ENCODE peak calls at places on chromosomes 3 and 15, in five cellular contexts. O is astrocyte, Q is stomach, M is suprapubic skin, X is small intestine. K is an unnamed sample. For H3K4me1, the result is how much of the 10 kb centered on the place peaks cover.

GRCh38 chr3:26596325-26596724 is 26.2 kb upstream of the LRRC3B start:
- DNase-seq in X (no peak), M (no peak), Q (no peak), O (no peak), K (no peak)

GRCh38 chr3:148366743-148367410 is 330.8 kb upstream of the AGTR1 start:
- DNase-seq in X (no peak), O (no peak), Q (no peak), M (no peak), K (no peak)

GRCh38 chr3:124213641-124214040 is 221.7 kb upstream of the ROPN1 start:
- DNase-seq in Q (no peak), M (no peak), X (no peak), O (no peak), K (no peak)

GRCh38 chr15:59169337-59169736 is 37.3 kb upstream of the LDHAL6B start:
- DNase-seq in O (peak), M (no peak), Q (no peak), X (no peak), K (no peak)

GRCh38 chr15:50181983-50182232 is at the start of gene SLC27A2:
- DNase-seq in O (no peak), M (no peak), Q (peak), X (no peak), K (no peak)

GRCh38 chr3:120450914-120451669 is at the start of gene FSTL1:
- DNase-seq in Q (no peak), M (peak), X (no peak), O (peak), K (peak)

GRCh38 chr3:172159376-172159775 is 120.0 kb downstream of the FNDC3B start:
- DNase-seq in M (no peak), X (no peak), Q (no peak), O (peak), K (no peak)

GRCh38 chr3:32296251-32297204 is 58.0 kb downstream of the CMTM8 start:
- DNase-seq in M (peak), X (peak), Q (peak), O (peak), K (no peak)

GRCh38 chr3:70550723-70551319 is 238.4 kb upstream of the MDFIC2 start:
- DNase-seq in X (peak), O (peak), Q (peak), M (peak), K (peak)

GRCh38 chr3:10561942-10562565 is 56.7 kb upstream of the ATP2B2 start:
- DNase-seq in M (peak), X (no peak), Q (no peak), O (no peak), K (no peak)

GRCh38 chr3:101050866-101051265 is 57.6 kb upstream of the ABI3BP start:
- DNase-seq in Q (no peak), X (no peak), O (no peak), M (no peak), K (no peak)

GRCh38 chr3:196138927-196139680 is 57.2 kb upstream of the TFRC start:
- DNase-seq in M (no peak), Q (no peak), O (peak), X (no peak), K (peak)

GRCh38 chr15:35484231-35484945 is 61.6 kb downstream of the DPH6 start:
- DNase-seq in O (no peak), M (no peak), Q (no peak), X (no peak), K (no peak)

GRCh38 chr3:86554346-86554745 is 436.6 kb downstream of the VGLL3 start:
- DNase-seq in M (no peak), Q (no peak), O (no peak), X (no peak), K (no peak)

GRCh38 chr15:70494861-70495571 is 268.3 kb downstream of the UACA start:
- DNase-seq in Q (no peak), O (peak), M (no peak), X (no peak), K (no peak)

GRCh38 chr3:135581806-135582205 is 383.7 kb upstream of the PPP2R3A start:
- DNase-seq in X (no peak), M (no peak), O (no peak), Q (no peak), K (no peak)

GRCh38 chr3:44439499-44440295 is 37.8 kb downstream of the ZNF445 start:
- DNase-seq in O (peak), M (peak), Q (peak), X (peak), K (peak)

GRCh38 chr3:31170932-31171670 is 276.6 kb upstream of the GADL1 start:
- DNase-seq in Q (no peak), M (no peak), X (no peak), O (peak), K (no peak)

GRCh38 chr3:21158801-21159564 is 592.0 kb downstream of the ZNF385D start:
- DNase-seq in Q (no peak), X (no peak), M (no peak), O (peak), K (no peak)

GRCh38 chr3:151169700-151170224 is 33.3 kb downstream of the GPR171 start:
- DNase-seq in M (no peak), Q (no peak), X (no peak), O (peak), K (no peak)

GRCh38 chr15:91135201-91136130 is 35.4 kb downstream of the SV2B start:
- DNase-seq in Q (no peak), M (no peak), O (no peak), X (no peak), K (no peak)

GRCh38 chr15:70376929-70377691 is 279.4 kb upstream of the TLE3 start:
- DNase-seq in Q (peak), M (peak), X (peak), O (peak), K (no peak)

GRCh38 chr15:95990833-95991232 is 339.7 kb upstream of the NR2F2 start:
- DNase-seq in Q (no peak), M (no peak), O (peak), X (no peak), K (no peak)

DNA sequence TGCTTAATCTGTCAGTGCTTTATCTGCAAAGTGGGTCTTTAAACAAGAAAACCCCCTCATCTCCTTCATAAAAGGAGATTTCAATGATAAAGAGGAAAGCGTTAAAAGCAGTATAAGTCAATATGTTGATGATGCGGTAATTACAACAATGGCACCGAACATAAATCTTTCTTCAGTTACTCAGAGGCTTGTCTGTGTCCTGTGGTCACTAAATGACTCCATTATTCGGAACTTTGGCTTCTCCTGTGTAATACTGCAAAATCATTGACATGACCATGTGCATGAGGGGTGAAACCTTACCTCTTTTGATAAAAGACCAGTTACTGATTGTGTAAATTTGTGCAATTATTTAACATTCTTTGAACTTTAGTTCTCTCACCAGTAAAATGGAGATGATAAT is 4.8 kb upstream of the USP3 start:
- DNase-seq in X (no peak), Q (no peak), O (no peak), M (no peak), K (no peak)
- H3K4me1 ChIP-seq in X (under half), Q (under half), O (under half), M (under half), K (under half)

GRCh38 chr3:61783993-61784718 is 222.8 kb downstream of the PTPRG start:
- DNase-seq in M (no peak), Q (no peak), O (peak), X (no peak), K (no peak)
- H3K27ac ChIP-seq in M (no peak), Q (no peak), O (no peak), X (no peak), K (no peak)

GRCh38 chr3:190038050-190038631 is 82.6 kb downstream of the P3H2 start:
- DNase-seq in Q (peak), O (peak), X (no peak), M (peak), K (peak)

GRCh38 chr3:190044974-190045373 is 75.7 kb downstream of the P3H2 start:
- DNase-seq in X (no peak), O (no peak), M (no peak), Q (no peak), K (no peak)

GRCh38 chr3:190040145-190040544 is 80.6 kb downstream of the P3H2 start:
- DNase-seq in Q (no peak), M (no peak), X (no peak), O (no peak), K (no peak)

GRCh38 chr3:190044142-190044541 is 76.6 kb downstream of the P3H2 start:
- DNase-seq in Q (no peak), X (no peak), M (no peak), O (peak), K (no peak)

DNA sequence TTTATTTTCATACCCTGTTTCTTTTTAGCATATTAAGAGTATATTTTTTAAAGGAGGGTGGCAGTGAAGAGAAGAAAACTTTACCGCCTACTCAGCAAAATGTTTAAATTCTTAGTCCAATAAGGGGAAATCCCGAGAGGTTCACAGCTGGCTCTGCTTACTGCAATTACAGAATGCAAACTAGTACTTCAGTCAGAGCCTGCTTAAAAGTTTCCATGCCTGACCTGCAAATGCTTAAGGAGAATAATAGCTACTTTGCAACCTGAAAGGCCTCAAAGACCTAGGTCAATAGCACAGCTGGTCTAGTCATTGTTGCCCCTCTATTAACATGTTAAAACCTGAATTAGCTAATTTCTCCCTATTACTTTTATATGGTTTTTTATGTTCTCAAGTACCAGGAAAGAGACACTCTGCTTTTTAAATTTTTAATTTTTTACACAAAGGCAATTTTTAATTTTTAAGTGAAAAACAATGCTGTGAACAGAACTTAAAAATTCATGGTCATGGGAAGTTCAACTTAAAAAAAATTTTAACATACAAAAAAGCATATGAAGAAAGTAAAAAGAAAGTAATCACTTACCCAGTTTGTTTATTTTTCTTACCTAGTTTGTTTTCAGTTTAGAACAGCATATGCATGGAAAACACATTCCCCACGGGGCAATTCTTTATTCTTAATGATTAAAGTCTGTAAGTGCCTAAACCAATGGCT is 79.2 kb downstream of the P3H2 start:
- DNase-seq in O (no peak), M (no peak), Q (no peak), X (no peak), K (no peak)
- H3K4me1 ChIP-seq in O (under half), M (half or more), Q (under half), X (under half), K (under half)

GRCh38 chr3:79367803-79368202 is 400.0 kb downstream of the ROBO1 start:
- DNase-seq in O (no peak), Q (no peak), M (no peak), X (no peak), K (no peak)
- H3K27ac ChIP-seq in O (peak), Q (no peak), M (no peak), X (no peak), K (no peak)

GRCh38 chr15:48416301-48416700 is 85.1 kb downstream of the DUT start:
- DNase-seq in M (no peak), Q (no peak), O (no peak), X (no peak), K (no peak)

GRCh38 chr15:48418343-48418742 is 87.1 kb downstream of the DUT start:
- DNase-seq in O (no peak), X (no peak), Q (no peak), M (no peak), K (no peak)

GRCh38 chr15:48413304-48413703 is 82.1 kb downstream of the DUT start:
- DNase-seq in M (no peak), O (peak), Q (no peak), X (no peak), K (no peak)

GRCh38 chr15:48414015-48414414 is 82.8 kb downstream of the DUT start:
- DNase-seq in M (no peak), Q (no peak), O (peak), X (no peak), K (no peak)

DNA sequence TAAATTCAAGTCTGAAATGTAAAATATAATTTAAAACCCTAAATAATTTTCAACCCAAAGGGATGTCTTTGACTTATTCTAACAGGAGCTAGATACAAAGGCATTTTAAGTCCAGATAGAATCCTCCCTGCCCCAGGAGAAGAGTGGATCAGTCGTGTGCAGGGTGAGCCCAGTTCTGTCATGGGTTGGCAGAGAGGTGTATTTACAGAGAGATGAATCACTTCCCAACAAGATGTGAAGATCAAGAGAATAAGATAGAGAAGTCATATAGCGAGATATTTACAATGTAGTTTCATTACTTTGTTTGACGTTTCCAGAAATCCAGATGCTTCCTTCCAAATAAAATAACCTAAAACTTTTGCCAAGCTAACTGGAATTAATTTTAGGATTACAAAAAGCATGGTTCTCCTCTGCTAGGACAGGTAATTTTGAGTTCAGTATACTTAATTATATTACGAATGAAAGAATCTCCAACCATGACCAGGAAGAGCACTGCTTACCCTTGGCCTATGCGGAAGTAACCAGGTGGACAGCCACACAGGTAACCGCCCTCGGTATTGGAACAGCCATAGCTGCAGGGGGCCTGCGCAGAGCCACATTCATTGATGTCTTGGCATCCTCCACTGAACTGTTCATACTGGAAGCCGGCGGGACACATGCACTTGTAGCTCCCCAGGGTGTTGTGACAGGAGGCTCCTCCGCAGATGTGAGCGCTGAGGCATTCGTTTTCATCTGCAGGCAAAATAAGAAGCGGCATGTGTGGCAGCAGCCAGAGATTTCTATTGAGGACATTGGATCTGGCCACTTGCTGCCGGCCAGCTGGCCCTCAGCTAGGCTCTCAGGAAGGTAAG is 84.0 kb downstream of the DUT start:
- DNase-seq in O (peak), Q (no peak), X (no peak), M (no peak), K (no peak)
- H3K4me1 ChIP-seq in O (under half), Q (under half), X (under half), M (under half), K (under half)

GRCh38 chr3:133472889-133473288 is 73.0 kb downstream of the BFSP2 start:
- DNase-seq in Q (no peak), O (no peak), X (no peak), M (no peak), K (no peak)
- H3K27ac ChIP-seq in Q (no peak), O (no peak), X (no peak), M (no peak), K (no peak)

GRCh38 chr15:78880828-78881227 is 8.1 kb downstream of the MORF4L1 start:
- DNase-seq in O (no peak), X (no peak), M (no peak), Q (no peak), K (no peak)

GRCh38 chr15:78875107-78875914 is 2.6 kb downstream of the MORF4L1 start:
- DNase-seq in Q (no peak), O (no peak), X (no peak), M (no peak), K (no peak)

GRCh38 chr15:78880242-78880533 is 7.5 kb downstream of the MORF4L1 start:
- DNase-seq in X (no peak), Q (no peak), O (peak), M (no peak), K (no peak)

GRCh38 chr15:78879517-78880241 is 7.0 kb downstream of the MORF4L1 start:
- DNase-seq in M (no peak), Q (no peak), O (peak), X (no peak), K (no peak)

DNA sequence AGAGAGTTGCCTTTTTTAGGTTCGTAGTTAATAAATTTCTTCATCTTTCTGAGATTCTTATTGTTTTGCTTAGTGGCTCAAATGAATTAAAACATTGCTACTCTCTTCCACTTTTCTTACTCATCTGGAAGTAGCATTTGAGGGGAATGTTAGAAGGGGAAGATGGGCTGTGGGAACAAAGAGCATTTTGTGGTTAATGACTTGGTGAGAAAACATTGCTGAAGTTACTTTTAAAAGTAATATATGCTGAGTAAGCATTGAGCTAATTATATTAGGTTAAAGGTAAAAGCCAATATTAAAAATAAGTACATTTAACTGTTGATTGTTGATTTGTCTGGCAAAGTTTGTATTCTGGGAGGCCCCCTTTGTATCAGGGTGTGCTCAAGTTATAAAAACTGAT is 5.7 kb downstream of the MORF4L1 start:
- DNase-seq in X (no peak), Q (no peak), O (peak), M (no peak), K (no peak)
- H3K4me1 ChIP-seq in X (under half), Q (half or more), O (under half), M (half or more), K (under half)

GRCh38 chr15:63615935-63616334 is 18.7 kb downstream of the FBXL22 start:
- DNase-seq in M (no peak), X (no peak), O (no peak), Q (no peak), K (no peak)
- H3K27ac ChIP-seq in M (no peak), X (no peak), O (no peak), Q (no peak), K (peak)

K was measured in kidney.